ENCODE peak calls at places on chromosomes 7 and 10, in nine cellular contexts. M is GM12865; E is HT-29; H is HFFc6; N is CD14-positive monocyte; O is activated CD8-positive, alpha-beta memory T cell treated with anti-CD3 and anti-CD28 coated beads, Interleukin-2, amount 50 U/mL, for 48 hours; S is activated CD4-positive, alpha-beta T cell treated with anti-CD3 and anti-CD28 coated beads, Interleukin-2, amount 50 U/mL, for 48 hours; Z is fibroblast of lung; J is activated naive CD4-positive, alpha-beta T cell treated with anti-CD3 and anti-CD28 coated beads for 36 hours. W is an unnamed sample.

GRCh38 chr10:108544500-108545120 is 1378.7 kb downstream of the XPNPEP1 start:
- DNase-seq in M (peak), E (peak), H (peak), N (no peak), O (peak), S (peak), Z (peak), J (peak), W (peak)

GRCh38 chr10:50469288-50469687 is 154.5 kb downstream of the SGMS1 start:
- DNase-seq in M (no peak), E (no peak), H (peak), N (no peak), O (no peak), S (no peak), Z (peak), J (no peak), W (no peak)

GRCh38 chr7:81415181-81415580 is 354.7 kb downstream of the HGF start:
- DNase-seq in M (no peak), E (no peak), H (peak), N (no peak), O (no peak), S (no peak), Z (no peak), J (no peak), W (no peak)

GRCh38 chr7:135960709-135961451 is 16.3 kb downstream of the MTPN start:
- DNase-seq in M (no peak), E (no peak), H (no peak), N (no peak), O (no peak), S (no peak), Z (peak), J (no peak), W (no peak)

GRCh38 chr7:140702774-140703173 is 6.3 kb downstream of the NDUFB2 start:
- DNase-seq in M (no peak), E (no peak), H (no peak), N (no peak), O (no peak), S (no peak), Z (no peak), J (no peak), W (no peak)

GRCh38 chr10:79178614-79179403 is 110.0 kb downstream of the ZMIZ1 start:
- DNase-seq in M (no peak), E (no peak), H (peak), N (no peak), O (no peak), S (no peak), Z (peak), J (no peak), W (no peak)

GRCh38 chr7:72674394-72674793 is 153.6 kb downstream of the TYW1B start:
- DNase-seq in M (no peak), E (no peak), H (no peak), N (no peak), O (no peak), S (no peak), Z (no peak), J (no peak), W (no peak)

GRCh38 chr7:70612811-70613210 is 519.1 kb upstream of the GALNT17 start:
- DNase-seq in M (no peak), E (no peak), H (no peak), N (no peak), O (no peak), S (no peak), Z (no peak), J (no peak), W (no peak)

GRCh38 chr7:27095050-27095896 is 527 bp downstream of the HOXA1 start:
- DNase-seq in M (no peak), E (peak), H (no peak), N (no peak), O (no peak), S (no peak), Z (no peak), J (no peak), W (no peak)

GRCh38 chr10:120012133-120012405 is 119.5 kb downstream of the SEC23IP start:
- DNase-seq in M (no peak), E (no peak), H (no peak), N (no peak), O (no peak), S (no peak), Z (no peak), J (no peak), W (no peak)

GRCh38 chr10:65319493-65319892 is 1606.3 kb upstream of the LRRTM3 start:
- DNase-seq in M (no peak), E (no peak), H (no peak), N (no peak), O (no peak), S (no peak), Z (no peak), J (no peak), W (no peak)

W was measured in left lobe of liver.